ENCODE peak calls at places on chromosomes 7 and 10, in eight cellular contexts. K is OCI-LY7, C is fibroblast of mammary gland, H is Calu3, Q is adrenal gland, D is neural crest cell, J is hepatocyte, X is fibroblast of lung. O is an unnamed sample.

GRCh38 chr10:61918989-61919388 is 17.5 kb downstream of the ARID5B start:
- DNase-seq in K (no peak), H (no peak), J (no peak), D (no peak), X (no peak), C (no peak), Q (no peak), O (no peak)

GRCh38 chr7:118352854-118353453 is 128.4 kb downstream of the ANKRD7 start:
- DNase-seq in J (peak), H (no peak), D (no peak), K (peak), X (peak), Q (no peak), C (peak), O (no peak)

GRCh38 chr7:152910545-152911013 is 151.0 kb downstream of the ACTR3B start:
- DNase-seq in X (no peak), C (no peak), D (no peak), J (no peak), H (no peak), K (no peak), Q (no peak), O (no peak)

GRCh38 chr10:26755443-26755903 is 58.0 kb downstream of the PDSS1 start:
- DNase-seq in X (peak), D (no peak), J (peak), Q (no peak), K (peak), C (peak), H (no peak), O (peak)

GRCh38 chr7:51679358-51679757 is 362.7 kb upstream of the COBL start:
- DNase-seq in D (no peak), K (no peak), Q (no peak), H (no peak), J (no peak), C (no peak), X (no peak), O (no peak)

GRCh38 chr10:132793213-132793612 is 7.3 kb upstream of the NKX6-2 start:
- DNase-seq in D (no peak), J (no peak), H (no peak), C (no peak), K (no peak), X (no peak), Q (no peak), O (no peak)

GRCh38 chr10:91349381-91349780 is 60.8 kb upstream of the HECTD2 start:
- DNase-seq in Q (no peak), X (peak), K (no peak), C (peak), D (no peak), J (peak), H (no peak), O (no peak)

GRCh38 chr10:25068152-25069058 is 52.0 kb downstream of the THNSL1 start:
- DNase-seq in J (no peak), C (peak), K (no peak), D (no peak), X (peak), H (no peak), Q (no peak), O (no peak)

GRCh38 chr7:130882396-130882795 is 148.4 kb upstream of the KLF14 start:
- DNase-seq in J (no peak), H (no peak), C (no peak), X (no peak), D (no peak), Q (no peak), K (no peak), O (no peak)

GRCh38 chr7:148664319-148664718 is 34.4 kb upstream of the CUL1 start:
- DNase-seq in J (peak), C (peak), D (no peak), H (no peak), Q (no peak), K (no peak), X (peak), O (no peak)

GRCh38 chr10:12191715-12192114 is 4.0 kb downstream of the NUDT5 start:
- DNase-seq in C (peak), J (no peak), D (no peak), Q (no peak), K (no peak), H (no peak), X (peak), O (no peak)

GRCh38 chr7:79332091-79332490 is 121.4 kb downstream of the MAGI2 start:
- DNase-seq in J (no peak), H (no peak), C (peak), K (no peak), D (no peak), Q (no peak), X (no peak), O (no peak)

GRCh38 chr10:57338823-57339558 is 928.7 kb downstream of the IPMK start:
- DNase-seq in J (peak), D (peak), Q (no peak), X (peak), H (peak), C (peak), K (peak), O (peak)

GRCh38 chr7:128846781-128847444 is 15.7 kb upstream of the ATP6V1F start:
- DNase-seq in J (no peak), D (no peak), Q (no peak), K (no peak), C (no peak), H (no peak), X (no peak), O (no peak)

GRCh38 chr10:90751107-90751997 is 106.5 kb downstream of the HTR7 start:
- DNase-seq in D (peak), C (peak), X (peak), H (peak), Q (peak), J (peak), K (peak), O (peak)

GRCh38 chr7:24917510-24918239 is 62.3 kb downstream of the OSBPL3 start:
- DNase-seq in J (no peak), H (no peak), K (no peak), X (peak), Q (no peak), D (no peak), C (peak), O (no peak)

GRCh38 chr7:41732279-41733062 is 29.6 kb upstream of the INHBA start:
- DNase-seq in D (no peak), H (no peak), X (peak), C (peak), J (no peak), Q (no peak), K (peak), O (no peak)
- TF ChIP-seq CTCF in D (peak), H (peak), X (peak), C (peak), J (peak), Q (peak), K (peak), O (peak)

DNA sequence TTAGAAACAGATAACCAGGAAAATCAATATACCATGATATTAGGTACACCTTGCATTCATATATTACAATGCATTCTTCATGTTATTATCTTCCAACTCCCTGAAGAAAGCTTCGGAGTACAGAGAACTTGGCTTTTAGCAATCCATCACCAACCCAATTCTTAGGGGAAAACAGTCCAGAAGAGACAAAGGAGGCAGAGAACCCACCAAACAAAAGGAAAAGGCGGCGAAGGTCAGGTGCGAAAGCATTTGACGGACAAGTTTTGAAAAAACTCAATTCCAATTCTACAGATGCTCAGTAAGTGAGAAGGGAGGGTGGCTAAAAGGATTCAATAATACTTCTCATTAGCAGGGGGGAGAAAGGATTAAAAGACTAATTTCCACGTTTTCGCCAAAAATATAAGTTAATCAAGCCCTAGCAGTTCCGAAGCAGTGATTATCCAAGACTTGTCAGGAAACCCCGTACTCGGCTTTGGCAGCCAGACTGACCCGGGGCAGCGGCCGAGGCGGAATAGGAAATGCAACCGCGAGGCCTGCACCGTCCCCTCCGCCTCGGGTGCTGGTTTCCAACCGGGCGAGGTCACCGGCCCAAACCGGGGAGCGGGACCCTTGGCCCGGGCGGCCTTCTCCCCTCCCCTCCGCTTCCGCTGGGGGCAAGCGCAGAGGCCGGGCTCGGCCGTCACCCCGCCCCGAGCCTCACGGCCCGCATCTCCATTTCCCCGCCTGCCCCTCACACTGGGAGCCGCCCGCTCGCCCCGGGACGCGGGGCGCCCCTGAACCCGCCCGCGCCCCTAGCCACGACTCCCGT is 747 bp downstream of the GDI2 start:
- DNase-seq in J (peak), C (no peak), H (peak), X (no peak), K (peak), D (peak), Q (peak), O (peak)
- TF ChIP-seq CTCF in J (no peak), C (no peak), H (no peak), X (no peak), K (no peak), D (peak), Q (no peak), O (no peak)

DNA sequence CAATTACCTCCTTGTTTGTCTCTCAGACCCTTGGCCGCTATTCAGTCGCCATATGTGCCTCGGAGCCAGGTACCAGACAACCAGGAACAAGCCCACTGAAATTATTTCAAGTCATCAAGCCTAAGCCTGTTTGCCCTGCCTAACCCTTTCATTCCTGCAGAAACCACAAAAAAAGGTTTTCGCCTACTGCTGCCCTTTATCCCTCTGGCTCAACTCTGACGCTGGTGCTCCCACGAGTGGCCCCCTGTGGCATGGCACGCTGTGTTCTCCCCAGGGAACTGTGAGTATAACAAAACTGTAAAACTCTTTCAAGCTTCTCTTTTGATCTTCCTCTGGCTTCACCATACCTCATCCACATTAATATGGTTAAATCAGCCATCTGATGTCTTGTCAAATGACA is 215.7 kb upstream of the CDC14C start:
- DNase-seq in J (no peak), C (no peak), Q (no peak), D (no peak), X (no peak), K (no peak), H (no peak), O (no peak)
- TF ChIP-seq CTCF in J (no peak), C (no peak), Q (no peak), D (no peak), X (no peak), K (peak), H (no peak), O (no peak)

GRCh38 chr10:86586516-86586915 is 64.9 kb upstream of the WAPL start:
- DNase-seq in D (no peak), K (no peak), C (no peak), H (no peak), J (no peak), X (no peak), Q (no peak), O (no peak)

GRCh38 chr10:86580549-86580886 is 58.9 kb upstream of the WAPL start:
- DNase-seq in J (no peak), H (no peak), C (no peak), K (peak), D (no peak), X (no peak), Q (no peak), O (no peak)

GRCh38 chr10:86583983-86584382 is 62.4 kb upstream of the WAPL start:
- DNase-seq in Q (no peak), D (no peak), X (no peak), C (no peak), H (no peak), J (no peak), K (peak), O (peak)

GRCh38 chr10:86585037-86585725 is 63.6 kb upstream of the WAPL start:
- DNase-seq in X (peak), J (peak), K (peak), Q (peak), D (peak), H (peak), C (peak), O (peak)

GRCh38 chr10:86585726-86586048 is 64.1 kb upstream of the WAPL start:
- DNase-seq in X (no peak), J (no peak), K (no peak), C (no peak), H (no peak), Q (no peak), D (no peak), O (no peak)
- TF ChIP-seq CTCF in X (no peak), J (no peak), K (peak), C (no peak), H (peak), Q (peak), D (peak), O (no peak)

DNA sequence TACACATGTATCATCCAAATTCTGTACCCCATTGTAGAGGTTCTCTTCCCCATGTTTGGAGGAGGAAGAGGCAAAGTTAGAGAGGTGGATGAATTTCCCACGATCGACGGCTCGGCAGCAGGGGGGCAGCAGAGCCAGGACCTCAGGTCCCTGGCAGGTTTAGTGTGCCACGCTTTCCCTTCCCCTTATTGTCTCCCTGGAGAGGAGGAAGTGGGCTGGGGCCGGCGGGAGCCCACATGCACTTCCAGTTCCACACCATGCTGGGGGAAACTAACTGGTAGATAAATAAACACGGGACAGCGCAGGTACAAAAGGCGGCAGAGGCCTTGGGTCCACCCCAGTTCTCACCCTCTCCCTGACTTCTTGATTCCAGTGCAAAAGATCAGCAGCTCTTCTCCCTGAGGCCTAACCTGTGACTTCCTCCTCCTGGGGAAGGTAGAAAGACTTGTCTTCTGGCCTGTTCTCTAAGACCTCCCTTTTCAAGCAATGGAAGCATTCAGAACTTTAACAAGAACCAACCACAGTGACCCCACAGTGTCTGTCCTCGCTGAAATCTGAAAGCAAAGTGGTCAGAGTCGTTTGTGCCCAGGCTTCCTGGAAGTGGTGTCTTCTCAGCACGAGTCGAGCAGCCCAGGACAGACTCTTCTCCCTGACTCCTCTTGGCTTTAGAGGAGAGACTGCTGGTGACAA is 30.5 kb upstream of the SRGN start:
- DNase-seq in X (no peak), Q (no peak), K (no peak), J (no peak), D (no peak), H (no peak), C (no peak), O (no peak)
- TF ChIP-seq CTCF in X (no peak), Q (no peak), K (no peak), J (no peak), D (no peak), H (no peak), C (no peak), O (no peak)

GRCh38 chr7:115338016-115338415 is 416.1 kb downstream of the MDFIC start:
- DNase-seq in X (no peak), H (no peak), K (no peak), D (no peak), J (no peak), C (no peak), Q (no peak), O (no peak)

GRCh38 chr7:115346685-115347084 is 424.8 kb downstream of the MDFIC start:
- DNase-seq in J (peak), H (no peak), Q (no peak), C (no peak), X (no peak), K (no peak), D (no peak), O (no peak)

DNA sequence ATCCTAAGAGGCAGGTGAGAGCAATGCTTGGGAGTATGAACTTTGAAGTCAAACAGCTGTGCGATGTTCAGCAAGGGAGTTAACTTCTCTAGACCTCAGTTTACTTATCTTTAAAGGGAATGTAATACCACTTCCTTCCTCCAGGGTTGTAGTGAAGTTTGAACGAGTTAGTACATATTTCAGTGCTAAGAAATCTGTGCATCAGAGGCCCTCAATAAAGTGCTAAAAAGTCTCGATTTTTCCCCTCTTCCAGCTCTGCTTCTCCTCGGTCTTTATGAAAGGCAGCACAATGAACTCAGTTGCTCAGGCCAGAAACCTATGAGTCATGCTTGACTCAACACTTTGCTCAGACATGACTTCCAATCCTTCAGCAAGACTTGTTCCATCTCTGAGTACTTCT is 418.9 kb downstream of the MDFIC start:
- DNase-seq in C (peak), H (no peak), Q (no peak), X (peak), D (no peak), K (no peak), J (no peak), O (no peak)
- TF ChIP-seq CTCF in C (peak), H (peak), Q (peak), X (peak), D (peak), K (peak), J (no peak), O (no peak)